ENCODE peak calls at places on chromosomes 11 and 22, in five cellular contexts. F, N, O, I and E are unnamed samples.

GRCh38 chr22:20724676-20725454 is 49.0 kb upstream of the SERPIND1 start:
- DNase-seq in F (no peak), N (no peak), O (no peak), I (no peak), E (no peak)

GRCh38 chr22:49413551-49413950 is 414.1 kb downstream of the BRD1 start:
- DNase-seq in F (no peak), N (no peak), O (no peak), I (peak; percentile 43), E (no peak)

GRCh38 chr22:37462983-37463382 is 23.2 kb downstream of the MFNG start:
- DNase-seq in F (peak; percentile 33), N (no peak), O (no peak), I (no peak), E (no peak)

GRCh38 chr11:46347637-46348311 is 511 bp downstream of the DGKZ start:
- DNase-seq in F (peak; percentile 28), N (no peak), O (no peak), I (peak; percentile 79), E (peak; percentile 40)

GRCh38 chr11:108571001-108571400 is 22.6 kb downstream of the EXPH5 start:
- DNase-seq in F (no peak), N (no peak), O (no peak), I (no peak), E (no peak)

GRCh38 chr11:84747871-84748270 is 879.3 kb downstream of the DLG2 start:
- DNase-seq in F (no peak), N (no peak), O (no peak), I (no peak), E (no peak)

GRCh38 chr22:50257451-50258360 is 3.8 kb downstream of the MAPK12 start:
- DNase-seq in F (no peak), N (no peak), O (no peak), I (no peak), E (no peak)

GRCh38 chr11:68780829-68781228 is 29.5 kb upstream of the TESMIN start:
- DNase-seq in F (no peak), N (no peak), O (no peak), I (no peak), E (no peak)

GRCh38 chr11:130318031-130318673 is 3.4 kb upstream of the ZBTB44 start:
- DNase-seq in F (no peak), N (no peak), O (no peak), I (no peak), E (no peak)

GRCh38 chr11:35214792-35215193 is 75.8 kb downstream of the CD44 start:
- DNase-seq in F (no peak), N (no peak), O (no peak), I (peak; percentile 78), E (peak; percentile 52)

GRCh38 chr11:44421090-44421675 is 111.2 kb upstream of the ALX4 start:
- DNase-seq in F (no peak), N (no peak), O (no peak), I (no peak), E (no peak)

GRCh38 chr11:72652871-72653615 is 21.2 kb downstream of the PDE2A start:
- DNase-seq in F (no peak), N (no peak), O (no peak), I (no peak), E (no peak)

GRCh38 chr22:50200333-50201190 is at the start of gene SELENOO:
- DNase-seq in F (peak; percentile 93), N (peak; percentile 82), O (peak; percentile 92), I (peak; percentile 96), E (peak; percentile 89)

GRCh38 chr22:41976070-41976901 is 7.0 kb downstream of the SEPTIN3 start:
- DNase-seq in F (peak; percentile 67), N (peak; percentile 37), O (peak; percentile 47), I (peak; percentile 83), E (peak; percentile 42)

GRCh38 chr11:124895471-124895971 is 2.1 kb downstream of the ROBO4 start:
- DNase-seq in F (no peak), N (no peak), O (no peak), I (no peak), E (no peak)

GRCh38 chr11:112864715-112865114 is 96.5 kb upstream of the NCAM1 start:
- DNase-seq in F (no peak), N (no peak), O (no peak), I (no peak), E (no peak)

GRCh38 chr11:48193876-48194275 is 22.7 kb upstream of the OR4B1 start:
- DNase-seq in F (no peak), N (no peak), O (no peak), I (no peak), E (no peak)